ENCODE peak calls at places on chromosomes 7 and 10, in seven cellular contexts. P, S, C, I, Y, B and H are unnamed samples.

GRCh38 chr10:86252573-86252972 is 114.0 kb downstream of the GRID1 start:
- DNase-seq in I (no peak), C (no peak), Y (no peak), P (no peak), B (no peak), S (no peak), H (peak)

GRCh38 chr10:13485623-13486022 is 43.2 kb downstream of the BEND7 start:
- DNase-seq in S (no peak), I (peak), P (no peak), B (no peak), Y (no peak), C (no peak), H (peak)

GRCh38 chr10:52665821-52666220 is 106.8 kb downstream of the MBL2 start:
- DNase-seq in P (no peak), Y (no peak), B (no peak), I (no peak), C (no peak), S (no peak), H (no peak)

GRCh38 chr10:44908071-44908709 is 2.9 kb upstream of the TMEM72 start:
- DNase-seq in B (peak), C (no peak), S (no peak), I (no peak), Y (no peak), P (peak), H (no peak)

GRCh38 chr10:72483452-72483851 is 128.7 kb upstream of the DNAJB12 start:
- DNase-seq in S (no peak), P (no peak), Y (no peak), C (no peak), B (no peak), I (no peak), H (no peak)

GRCh38 chr10:114166053-114166452 is 8.0 kb downstream of the CCDC186 start:
- DNase-seq in Y (no peak), B (no peak), P (no peak), C (no peak), I (no peak), S (no peak), H (no peak)

GRCh38 chr10:12559578-12560178 is 210.3 kb downstream of the CAMK1D start:
- DNase-seq in I (no peak), C (no peak), P (no peak), S (no peak), Y (no peak), B (no peak), H (no peak)

GRCh38 chr10:55001422-55001821 is 200.4 kb upstream of the PCDH15 start:
- DNase-seq in B (no peak), P (no peak), C (no peak), I (no peak), Y (no peak), S (no peak), H (no peak)

GRCh38 chr10:69428138-69428537 is 11.4 kb upstream of the TACR2 start:
- DNase-seq in C (no peak), S (no peak), Y (no peak), B (no peak), P (no peak), I (no peak), H (no peak)

GRCh38 chr7:29336851-29337627 is 142.5 kb downstream of the CHN2 start:
- DNase-seq in Y (no peak), B (no peak), P (no peak), I (no peak), C (peak), S (no peak), H (no peak)

GRCh38 chr7:117229350-117229749 is 93.5 kb downstream of the WNT2 start:
- DNase-seq in C (no peak), Y (no peak), I (no peak), P (peak), S (no peak), B (no peak), H (no peak)

GRCh38 chr7:111076205-111076604 is 14.7 kb upstream of the LRRN3 start:
- DNase-seq in S (no peak), B (no peak), Y (peak), C (no peak), I (no peak), P (peak), H (no peak)

GRCh38 chr10:5614081-5614721 is 52.2 kb downstream of the ASB13 start:
- DNase-seq in B (no peak), C (no peak), I (no peak), Y (no peak), P (peak), S (no peak), H (no peak)

GRCh38 chr10:2556883-2557282 is 510.5 kb upstream of the PFKP start:
- DNase-seq in P (no peak), I (no peak), S (no peak), Y (no peak), C (no peak), B (no peak), H (no peak)

GRCh38 chr7:75993689-75994387 is 557 bp downstream of the TMEM120A start:
- DNase-seq in I (peak), B (peak), S (no peak), C (peak), Y (no peak), P (peak), H (peak)

GRCh38 chr10:61476529-61476928 is 23.3 kb upstream of the TMEM26 start:
- DNase-seq in I (no peak), B (no peak), Y (no peak), P (no peak), C (no peak), S (no peak), H (no peak)

GRCh38 chr10:61480226-61480625 is 27.0 kb upstream of the TMEM26 start:
- DNase-seq in I (no peak), P (no peak), C (no peak), Y (no peak), S (no peak), B (no peak), H (no peak)

GRCh38 chr10:61481597-61481996 is 28.4 kb upstream of the TMEM26 start:
- DNase-seq in S (no peak), Y (no peak), P (no peak), B (no peak), C (no peak), I (no peak), H (no peak)

GRCh38 chr10:61477469-61477868 is 24.3 kb upstream of the TMEM26 start:
- DNase-seq in B (no peak), C (no peak), I (no peak), S (no peak), Y (no peak), P (no peak), H (no peak)

DNA sequence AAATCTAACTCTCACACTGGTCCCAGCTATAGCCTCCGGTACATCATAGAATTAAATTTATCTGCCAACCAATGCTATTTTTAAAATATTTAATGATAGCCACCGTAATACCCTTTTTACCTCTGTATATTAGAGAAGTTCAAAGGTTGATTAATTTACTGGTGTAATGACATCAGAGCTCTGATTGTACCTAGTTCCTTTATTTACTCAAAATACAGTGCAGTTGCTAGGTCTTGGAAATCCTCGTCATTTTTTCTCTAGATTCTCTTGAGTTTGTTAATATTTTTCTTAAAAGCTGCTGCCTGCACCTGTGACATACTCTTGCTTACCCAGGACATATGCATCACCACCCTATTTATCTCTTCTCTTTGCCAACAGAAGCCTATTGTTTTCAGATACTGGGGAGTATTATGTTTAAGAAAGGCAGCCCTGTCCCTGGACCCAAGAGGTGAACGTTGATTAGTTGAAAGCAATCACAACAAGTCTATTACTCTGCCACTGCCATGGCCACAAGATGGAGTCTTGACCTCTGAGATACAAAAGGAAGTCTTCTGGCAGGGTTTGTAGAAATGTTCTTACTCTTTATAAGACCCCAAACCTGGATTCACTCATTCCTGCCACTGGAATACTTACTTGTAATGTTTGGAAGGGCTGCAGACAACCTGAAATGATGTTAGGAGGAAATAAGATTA is 25.6 kb upstream of the TMEM26 start:
- DNase-seq in C (no peak), I (no peak), B (no peak), Y (no peak), S (no peak), P (no peak), H (no peak)
- H2AFZ ChIP-seq in C (no peak), I (no peak), B (no peak), Y (no peak), S (no peak), P (no peak), H (no peak)

GRCh38 chr7:5479941-5480517 is 56.4 kb upstream of the TNRC18 start:
- DNase-seq in S (no peak), I (no peak), B (no peak), Y (no peak), P (no peak), C (no peak), H (no peak)

GRCh38 chr7:5477126-5477525 is 53.5 kb upstream of the TNRC18 start:
- DNase-seq in B (no peak), I (no peak), Y (no peak), S (no peak), C (no peak), P (no peak), H (no peak)

GRCh38 chr7:5477723-5478531 is 54.3 kb upstream of the TNRC18 start:
- DNase-seq in S (no peak), B (peak), Y (no peak), P (no peak), I (no peak), C (no peak), H (peak)

GRCh38 chr7:5479133-5479745 is 55.6 kb upstream of the TNRC18 start:
- DNase-seq in P (peak), S (no peak), C (no peak), B (no peak), Y (no peak), I (no peak), H (peak)

GRCh38 chr7:5478568-5479045 is 55.0 kb upstream of the TNRC18 start:
- DNase-seq in I (no peak), B (no peak), S (no peak), P (no peak), C (no peak), Y (no peak), H (peak)
- TF ChIP-seq RAD21 in I (no peak), B (no peak), S (no peak), P (no peak), C (no peak), Y (no peak), H (no peak)

DNA sequence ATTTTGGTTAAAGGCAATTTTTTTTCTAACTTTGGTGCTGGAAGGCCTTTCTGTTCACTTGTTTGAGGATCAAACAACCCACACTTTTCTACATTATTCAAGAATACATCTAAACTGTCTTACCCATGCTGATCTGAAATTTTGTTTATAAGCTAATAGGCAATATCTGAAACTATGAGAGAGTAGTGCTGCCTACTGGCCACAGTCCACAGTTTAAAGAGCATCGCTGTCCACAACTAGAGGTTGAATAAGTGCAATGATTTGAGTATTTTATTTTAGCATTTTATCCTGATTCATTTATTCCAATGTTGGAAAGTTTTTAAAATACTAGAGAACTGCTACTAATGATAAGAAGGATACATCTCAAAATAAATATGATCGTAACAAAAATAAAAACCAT is 306.9 kb downstream of the ELMO1 start:
- DNase-seq in S (no peak), I (no peak), B (no peak), C (no peak), Y (no peak), P (no peak), H (no peak)
- TF ChIP-seq CTCF in S (no peak), I (no peak), B (no peak), C (peak), Y (peak), P (no peak), H (no peak)

DNA sequence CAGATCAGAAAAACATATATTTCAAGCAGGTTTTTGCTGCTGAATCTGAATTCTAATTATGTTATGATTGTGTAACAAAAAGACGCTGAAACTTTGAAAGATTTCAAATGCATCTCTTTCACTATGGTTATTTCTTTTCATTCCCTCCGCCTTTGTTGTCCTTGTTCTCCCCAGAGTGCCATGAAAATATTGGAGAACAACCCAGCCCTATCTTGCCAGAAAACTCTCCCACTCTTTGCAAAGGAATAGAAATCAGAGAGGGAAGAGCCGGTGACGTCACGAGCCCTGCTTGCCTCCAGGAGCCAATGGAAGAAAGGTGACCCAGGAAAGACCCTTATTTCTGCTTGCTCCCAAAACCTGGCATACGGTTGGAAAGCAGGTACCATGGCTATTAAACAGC is 3.4 kb downstream of the GFRA1 start:
- DNase-seq in S (no peak), I (no peak), B (no peak), C (no peak), P (no peak), Y (no peak), H (no peak)
- H2AFZ ChIP-seq in S (no peak), I (no peak), B (no peak), C (no peak), P (no peak), Y (no peak), H (no peak)

GRCh38 chr10:71323407-71323806 is 4.3 kb downstream of the SLC29A3 start:
- DNase-seq in B (no peak), P (peak), C (peak), Y (peak), I (peak), S (no peak), H (peak)
- TF ChIP-seq RAD21 in B (no peak), P (no peak), C (no peak), Y (no peak), I (no peak), S (no peak), H (no peak)

DNA sequence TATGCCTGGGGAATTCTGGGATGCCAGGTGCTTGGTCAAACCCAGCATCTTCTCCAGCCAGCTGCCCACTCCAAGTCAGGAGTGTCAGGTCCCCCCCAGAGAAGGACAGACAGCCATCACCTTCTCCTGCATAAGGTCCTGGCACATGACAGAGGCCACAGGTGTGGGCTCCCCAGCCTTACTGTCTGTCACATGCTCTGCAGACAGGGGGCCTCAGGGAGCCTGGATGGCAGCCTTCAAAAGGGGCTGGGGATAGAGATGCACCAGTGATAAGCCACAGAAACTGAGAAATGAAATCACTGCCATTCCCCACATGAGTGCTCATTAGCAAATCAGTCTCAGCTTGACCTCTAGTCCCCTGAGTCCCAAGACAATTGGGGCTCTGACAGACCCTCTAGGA is 72.9 kb downstream of the PLXNA4 start:
- DNase-seq in P (no peak), Y (no peak), S (no peak), B (no peak), I (no peak), C (no peak), H (no peak)
- TF ChIP-seq CTCF in P (no peak), Y (no peak), S (peak), B (peak), I (no peak), C (no peak), H (no peak)

GRCh38 chr7:20742913-20743312 is 43.8 kb downstream of the SP8 start:
- DNase-seq in B (no peak), S (no peak), P (no peak), Y (no peak), C (no peak), I (no peak), H (no peak)
- H2AFZ ChIP-seq in B (no peak), S (no peak), P (no peak), Y (no peak), C (no peak), I (no peak), H (no peak)